ENCODE peak calls at places on chromosome 18, in five cellular contexts. J, H, F, I and Z are unnamed samples.

GRCh38 chr18:72543362-72544055 is 633 bp downstream of the CBLN2 start:
- DNase-seq in J (no peak), H (no peak), F (no peak), I (no peak), Z (no peak)

GRCh38 chr18:68734311-68734710 is 19.4 kb upstream of the TMX3 start:
- DNase-seq in J (no peak), H (no peak), F (no peak), I (no peak), Z (peak)

GRCh38 chr18:62715829-62716678 is 713 bp downstream of the PHLPP1 start:
- DNase-seq in J (peak), H (peak), F (peak), I (peak), Z (peak)

GRCh38 chr18:56576826-56577573 is 61.4 kb downstream of the TXNL1 start:
- DNase-seq in J (no peak), H (peak), F (no peak), I (no peak), Z (no peak)

GRCh38 chr18:76822510-76823165 is at the start of gene ZNF236:
- DNase-seq in J (peak), H (no peak), F (peak), I (peak), Z (peak)

GRCh38 chr18:24114924-24115549 is 23.8 kb upstream of the CABYR start:
- DNase-seq in J (no peak), H (no peak), F (no peak), I (no peak), Z (no peak)

GRCh38 chr18:961644-962355 is 57.1 kb downstream of the ADCYAP1 start:
- DNase-seq in J (peak), H (peak), F (peak), I (peak), Z (peak)

GRCh38 chr18:36454848-36455458 is 157.4 kb downstream of the FHOD3 start:
- DNase-seq in J (no peak), H (no peak), F (no peak), I (no peak), Z (no peak)

GRCh38 chr18:8627540-8627939 is 18.3 kb downstream of the RAB12 start:
- DNase-seq in J (no peak), H (no peak), F (no peak), I (no peak), Z (no peak)

GRCh38 chr18:5546660-5547059 is 2.9 kb upstream of the EPB41L3 start:
- DNase-seq in J (no peak), H (no peak), F (no peak), I (peak), Z (peak)

GRCh38 chr18:28728891-28729290 is 552.0 kb upstream of the CDH2 start:
- DNase-seq in J (no peak), H (peak), F (no peak), I (no peak), Z (no peak)

GRCh38 chr18:46402396-46402795 is 254.6 kb downstream of the LOXHD1 start:
- DNase-seq in J (no peak), H (no peak), F (no peak), I (no peak), Z (no peak)

GRCh38 chr18:54229660-54230059 is 5.2 kb upstream of the MBD2 start:
- DNase-seq in J (no peak), H (no peak), F (no peak), I (peak), Z (no peak)

GRCh38 chr18:34695300-34695699 is 14.8 kb upstream of the DTNA start:
- DNase-seq in J (no peak), H (no peak), F (no peak), I (peak), Z (no peak)

GRCh38 chr18:36316246-36316645 is 18.7 kb downstream of the FHOD3 start:
- DNase-seq in J (no peak), H (peak), F (no peak), I (no peak), Z (no peak)

GRCh38 chr18:46071894-46072867 is at the start of gene PSTPIP2:
- DNase-seq in J (no peak), H (no peak), F (peak), I (peak), Z (peak)

GRCh38 chr18:36769611-36770314 is 59.0 kb downstream of the TPGS2 start:
- DNase-seq in J (no peak), H (no peak), F (no peak), I (peak), Z (no peak)

GRCh38 chr18:7601249-7601620 is 34.1 kb downstream of the PTPRM start:
- DNase-seq in J (no peak), H (peak), F (no peak), I (no peak), Z (no peak)

GRCh38 chr18:8807502-8807833 is 102.1 kb downstream of the MTCL1 start:
- DNase-seq in J (no peak), H (no peak), F (no peak), I (no peak), Z (no peak)

GRCh38 chr18:74281011-74281638 is 10.6 kb downstream of the CYB5A start:
- DNase-seq in J (no peak), H (no peak), F (no peak), I (no peak), Z (no peak)

GRCh38 chr18:26746284-26747130 is 119.0 kb downstream of the AQP4 start:
- DNase-seq in J (no peak), H (no peak), F (no peak), I (no peak), Z (no peak)

GRCh38 chr18:52007109-52007508 is 332.9 kb upstream of the DCC start:
- DNase-seq in J (no peak), H (no peak), F (no peak), I (no peak), Z (no peak)

GRCh38 chr18:25144835-25145234 is 207.1 kb downstream of the ZNF521 start:
- DNase-seq in J (no peak), H (no peak), F (no peak), I (no peak), Z (no peak)

GRCh38 chr18:63037491-63037890 is 282.1 kb downstream of the BCL2 start:
- DNase-seq in J (no peak), H (no peak), F (no peak), I (no peak), Z (no peak)

GRCh38 chr18:36572135-36572856 is 256.5 kb downstream of the TPGS2 start:
- DNase-seq in J (no peak), H (no peak), F (no peak), I (peak), Z (no peak)

GRCh38 chr18:49865401-49865800 is 52.1 kb upstream of the ACAA2 start:
- DNase-seq in J (no peak), H (no peak), F (no peak), I (peak), Z (no peak)

GRCh38 chr18:12393998-12394397 is 13.7 kb upstream of the PRELID3A start:
- DNase-seq in J (no peak), H (no peak), F (no peak), I (no peak), Z (no peak)

GRCh38 chr18:30485078-30485477 is 557.5 kb downstream of the DSC3 start:
- DNase-seq in J (no peak), H (no peak), F (no peak), I (no peak), Z (no peak)

GRCh38 chr18:44096016-44096415 is 584.7 kb upstream of the SETBP1 start:
- DNase-seq in J (no peak), H (no peak), F (no peak), I (no peak), Z (no peak)

GRCh38 chr18:71077451-71077850 is 788.6 kb downstream of the SOCS6 start:
- DNase-seq in J (no peak), H (no peak), F (no peak), I (no peak), Z (no peak)

GRCh38 chr18:32529737-32530420 is 59.2 kb upstream of the GAREM1 start:
- DNase-seq in J (no peak), H (no peak), F (no peak), I (no peak), Z (no peak)

GRCh38 chr18:1006309-1006708 is 101.6 kb downstream of the ADCYAP1 start:
- DNase-seq in J (no peak), H (peak), F (no peak), I (no peak), Z (no peak)

GRCh38 chr18:48781041-48781989 is 169.4 kb downstream of the SMAD7 start:
- DNase-seq in J (peak), H (no peak), F (no peak), I (peak), Z (no peak)